ENCODE peak calls at places on chromosomes 3 and 15, in four cellular contexts. Q, C, A and X are unnamed samples.

GRCh38 chr15:74200394-74200793 is 2.2 kb downstream of the STRA6 start:
- DNase-seq in Q (no peak), C (peak), A (no peak), X (no peak)

GRCh38 chr3:184540777-184541681 is 20.6 kb upstream of the EPHB3 start:
- DNase-seq in Q (peak), C (peak), A (no peak), X (peak)

GRCh38 chr3:44950273-44950672 is 25.7 kb downstream of the ZDHHC3 start:
- DNase-seq in Q (no peak), C (no peak), A (no peak), X (no peak)

GRCh38 chr3:171229173-171229572 is 202.7 kb upstream of the SLC2A2 start:
- DNase-seq in Q (no peak), C (no peak), A (no peak), X (peak)

GRCh38 chr15:22980189-22981136 is at the start of gene CYFIP1:
- DNase-seq in Q (no peak), C (peak), A (no peak), X (peak)

GRCh38 chr15:48336940-48337339 is 5.7 kb downstream of the DUT start:
- DNase-seq in Q (peak), C (no peak), A (no peak), X (peak)

GRCh38 chr15:67458449-67458848 is 62.5 kb upstream of the C15orf61 start:
- DNase-seq in Q (no peak), C (no peak), A (no peak), X (no peak)

GRCh38 chr3:8739757-8740508 is 6.3 kb downstream of the CAV3 start:
- DNase-seq in Q (no peak), C (peak), A (no peak), X (peak)

GRCh38 chr15:80210612-80211554 is 41.1 kb downstream of the CTXND1 start:
- DNase-seq in Q (no peak), C (no peak), A (no peak), X (no peak)

GRCh38 chr3:142857056-142857455 is 31.8 kb downstream of the PCOLCE2 start:
- DNase-seq in Q (peak), C (peak), A (no peak), X (no peak)
- TF ChIP-seq CTCF in Q (peak), C (peak), A (peak), X (no peak)

DNA sequence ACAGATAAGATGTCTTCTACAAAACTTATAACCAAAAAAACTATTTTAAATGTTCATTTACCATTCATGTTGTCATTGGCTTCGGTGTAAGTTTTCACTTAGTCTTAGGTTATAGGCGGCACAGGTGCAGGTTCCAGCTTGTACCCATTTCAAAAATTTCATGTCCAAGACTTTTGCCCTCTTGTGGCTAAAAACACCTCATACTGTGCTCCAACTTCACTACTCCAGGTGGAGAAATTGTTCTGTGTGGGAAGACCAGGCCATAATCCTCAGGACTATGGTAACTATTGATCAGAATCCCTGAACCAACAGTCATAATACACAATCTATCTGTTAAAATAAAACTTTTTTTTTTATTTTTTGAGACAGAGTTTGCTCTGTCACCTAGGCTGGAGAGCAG is 95.2 kb upstream of the ATP11B start:
- DNase-seq in Q (no peak), C (no peak), A (no peak), X (no peak)
- TF ChIP-seq CTCF in Q (no peak), C (no peak), A (no peak), X (no peak)

DNA sequence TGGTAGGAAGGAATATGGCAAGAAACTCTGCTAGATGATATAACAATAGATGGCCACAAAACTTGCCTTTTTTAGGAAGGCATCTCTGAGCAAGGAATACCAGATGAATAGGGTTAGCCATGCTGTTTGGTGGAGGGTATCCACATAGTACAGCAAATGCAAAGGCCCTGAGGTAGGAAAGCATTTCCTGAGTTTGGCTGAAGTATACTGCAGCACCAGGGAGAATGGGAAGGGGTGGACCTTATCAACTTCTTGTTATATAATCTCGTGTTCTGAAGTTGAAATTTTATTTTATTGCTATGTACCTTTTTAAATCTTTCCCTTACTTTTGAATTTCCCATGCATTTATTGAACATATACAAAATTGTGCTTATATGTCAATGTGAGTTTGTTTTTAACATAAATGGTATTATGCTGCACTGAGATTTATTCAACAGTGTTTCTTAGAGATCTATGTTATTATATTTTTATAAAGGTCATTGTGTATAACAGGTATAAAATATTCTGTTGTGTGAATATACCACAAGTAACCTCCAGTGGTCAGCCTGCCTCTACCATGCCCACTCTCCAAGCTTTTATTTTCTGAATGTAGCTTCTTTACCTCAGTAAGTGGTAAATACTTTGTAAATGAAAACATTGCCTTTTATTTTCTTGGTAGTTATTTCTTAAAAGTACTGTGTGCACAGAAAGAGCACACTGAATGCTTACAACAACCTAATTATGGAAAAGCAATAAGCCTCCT is 2.8 kb upstream of the KAT2B start:
- DNase-seq in Q (no peak), C (no peak), A (no peak), X (no peak)
- TF ChIP-seq CTCF in Q (no peak), C (no peak), A (no peak), X (no peak)

GRCh38 chr3:169060037-169060436 is 603.5 kb downstream of the MECOM start:
- DNase-seq in Q (no peak), C (no peak), A (no peak), X (no peak)
- TF ChIP-seq CTCF in Q (no peak), C (no peak), A (no peak), X (no peak)

GRCh38 chr15:69951511-69952209 is 146.1 kb downstream of the TLE3 start:
- DNase-seq in Q (no peak), C (no peak), A (no peak), X (no peak)
- TF ChIP-seq CTCF in Q (no peak), C (no peak), A (peak), X (no peak)

GRCh38 chr15:44713006-44713966 is 2.0 kb downstream of the B2M start:
- DNase-seq in Q (no peak), C (peak), A (no peak), X (no peak)
- TF ChIP-seq CTCF in Q (peak), C (peak), A (peak), X (no peak)

GRCh38 chr3:41574900-41575299 is 375.6 kb downstream of the CTNNB1 start:
- DNase-seq in Q (no peak), C (no peak), A (no peak), X (no peak)
- TF ChIP-seq CTCF in Q (no peak), C (no peak), A (no peak), X (no peak)

DNA sequence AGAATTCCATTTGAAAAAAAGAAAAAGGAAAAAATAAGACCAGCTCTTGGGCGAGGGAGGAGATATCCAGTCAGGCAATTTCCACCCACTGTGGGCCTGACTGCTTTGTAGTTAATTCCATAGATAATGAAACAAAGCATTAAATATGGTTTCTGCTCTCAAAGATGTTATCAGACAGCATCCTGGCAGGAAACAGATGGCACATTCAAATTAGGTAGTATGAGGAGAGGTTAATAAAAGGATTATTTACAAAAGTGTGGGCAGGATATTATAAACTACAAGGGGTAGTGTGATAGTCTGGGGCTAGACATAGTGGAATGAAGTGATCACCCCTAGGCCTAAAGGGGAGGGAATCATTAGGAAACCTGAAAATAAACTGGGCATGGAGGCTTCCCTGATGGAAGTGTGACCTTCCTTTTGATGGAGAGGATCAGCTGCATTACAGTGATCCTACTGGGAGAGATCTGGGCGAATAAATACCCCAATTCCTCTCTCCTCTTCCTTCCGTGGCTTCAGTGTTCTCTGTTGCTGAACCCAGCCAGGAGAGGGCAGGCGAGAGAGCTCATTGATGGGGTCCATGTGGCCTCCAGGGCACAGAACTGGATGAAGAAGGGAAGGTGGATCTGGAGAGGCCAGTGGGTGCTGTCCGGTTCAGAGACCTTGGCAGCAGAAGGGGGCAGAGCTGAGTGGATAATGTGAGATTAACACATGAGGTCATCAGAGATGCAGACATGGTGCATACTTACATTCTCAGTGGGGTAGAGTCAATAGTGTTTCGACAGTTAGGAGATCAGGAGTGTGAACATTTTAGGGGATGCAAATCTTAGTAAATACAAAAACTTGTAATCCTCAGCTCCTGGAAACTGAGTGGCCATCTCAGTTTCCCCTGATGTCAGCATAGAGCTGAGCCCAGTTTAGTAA is 193.5 kb downstream of the CLSTN2 start:
- DNase-seq in Q (peak), C (peak), A (peak), X (peak)
- TF ChIP-seq CTCF in Q (peak), C (peak), A (peak), X (no peak)

DNA sequence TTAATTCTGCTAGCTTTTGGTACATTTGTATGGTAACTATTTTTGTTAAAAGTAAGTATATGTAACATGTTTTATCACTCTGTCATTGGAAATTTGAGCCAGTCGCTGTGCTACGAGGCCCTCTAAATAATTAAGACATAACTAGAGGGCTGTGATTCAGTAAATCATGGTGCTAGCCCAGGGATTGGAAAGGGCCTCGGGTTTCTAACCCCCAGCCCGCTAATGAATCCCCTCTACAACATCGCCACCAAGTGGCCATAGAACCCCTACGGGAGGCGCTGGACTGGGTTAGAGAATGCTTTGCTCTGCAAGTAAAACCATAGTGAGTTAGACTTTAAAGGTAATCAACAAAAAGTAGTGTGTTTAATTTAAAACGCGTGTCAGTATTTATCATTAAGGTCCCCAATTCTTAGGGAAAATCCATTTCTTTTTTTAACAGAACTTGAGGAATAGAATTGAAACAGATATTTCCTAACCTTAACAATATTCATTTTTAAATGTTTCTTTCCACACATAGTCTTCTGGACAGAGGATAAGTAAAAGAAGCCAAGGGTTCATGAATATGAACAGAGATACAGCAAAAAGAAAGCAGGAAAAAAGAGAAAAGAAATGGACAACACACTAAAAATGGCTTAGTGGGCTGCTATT is 744.7 kb downstream of the EPHA3 start:
- DNase-seq in Q (peak), C (peak), A (peak), X (peak)
- TF ChIP-seq CTCF in Q (peak), C (no peak), A (peak), X (no peak)